ENCODE peak calls at places on chromosomes 5 and 9, in nine cellular contexts. I is NCI-H774, P is hippocampal formation, X is stomach, U is EH, N is uterus, Y is epithelial cell of proximal tubule, E is tibial nerve, D is Right ventricle myocardium superior. T is an unnamed sample.
A peak's percentile ranks its signal among the peaks of the same experiment; 100 is the strongest.

GRCh38 chr9:32251539-32251938 is 132.9 kb upstream of the ACO1 start:
- DNase-seq in I (peak; percentile 70), P (peak; percentile 45), X (peak; percentile 41), U (peak; percentile 20), N (peak; percentile 17), Y (peak; percentile 13), E (peak; percentile 50), D (no peak), T (peak; percentile 80)

GRCh38 chr5:158589939-158590338 is 509.8 kb downstream of the EBF1 start:
- DNase-seq in I (no peak), P (no peak), X (no peak), U (no peak), N (no peak), Y (no peak), E (no peak), D (no peak), T (no peak)

GRCh38 chr5:93609756-93610155 is 26.7 kb downstream of the NR2F1 start:
- DNase-seq in I (no peak), P (no peak), X (no peak), U (no peak), N (no peak), Y (no peak), E (no peak), D (no peak), T (no peak)

GRCh38 chr5:174793076-174793475 is 68.7 kb downstream of the MSX2 start:
- DNase-seq in I (no peak), P (no peak), X (no peak), U (no peak), N (no peak), Y (no peak), E (no peak), D (no peak), T (no peak)

GRCh38 chr5:37495210-37495609 is 116.1 kb downstream of the WDR70 start:
- DNase-seq in I (no peak), P (no peak), X (no peak), U (peak; percentile 65), N (no peak), Y (peak; percentile 25), E (no peak), D (no peak), T (no peak)

GRCh38 chr5:130773813-130774212 is 391.2 kb downstream of the HINT1 start:
- DNase-seq in I (peak; percentile 14), P (no peak), X (no peak), U (no peak), N (no peak), Y (no peak), E (no peak), D (no peak), T (no peak)

GRCh38 chr5:64594601-64595518 is 89.0 kb downstream of the RGS7BP start:
- DNase-seq in I (no peak), P (no peak), X (no peak), U (no peak), N (no peak), Y (no peak), E (no peak), D (no peak), T (no peak)

GRCh38 chr5:10726179-10726912 is 34.7 kb downstream of the DAP start:
- DNase-seq in I (no peak), P (no peak), X (no peak), U (no peak), N (no peak), Y (no peak), E (no peak), D (no peak), T (no peak)

GRCh38 chr5:129718766-129719165 is 29.1 kb upstream of the MINAR2 start:
- DNase-seq in I (no peak), P (no peak), X (no peak), U (no peak), N (no peak), Y (no peak), E (no peak), D (no peak), T (no peak)

GRCh38 chr5:32030686-32031478 is 143.2 kb downstream of the GOLPH3 start:
- DNase-seq in I (no peak), P (no peak), X (no peak), U (peak; percentile 55), N (no peak), Y (no peak), E (no peak), D (no peak), T (peak; percentile 67)

GRCh38 chr9:88651682-88652633 is 117.0 kb downstream of the NXNL2 start:
- DNase-seq in I (no peak), P (peak; percentile 20), X (peak; percentile 51), U (peak; percentile 99), N (peak; percentile 95), Y (peak; percentile 76), E (peak; percentile 93), D (peak; percentile 91), T (peak; percentile 94)

GRCh38 chr5:169629847-169630548 is 7.1 kb upstream of the DOCK2 start:
- DNase-seq in I (no peak), P (no peak), X (no peak), U (peak; percentile 95), N (no peak), Y (peak; percentile 62), E (no peak), D (no peak), T (peak; percentile 89)

GRCh38 chr5:157269165-157269671 is 3.3 kb downstream of the CYFIP2 start:
- DNase-seq in I (no peak), P (no peak), X (no peak), U (no peak), N (no peak), Y (no peak), E (no peak), D (no peak), T (no peak)

GRCh38 chr9:95102001-95102433 is 215.5 kb downstream of the FANCC start:
- DNase-seq in I (no peak), P (peak; percentile 73), X (no peak), U (no peak), N (no peak), Y (no peak), E (no peak), D (peak; percentile 27), T (peak; percentile 52)

GRCh38 chr5:116605310-116606070 is 30.9 kb upstream of the SEMA6A start:
- DNase-seq in I (no peak), P (peak; percentile 15), X (no peak), U (no peak), N (no peak), Y (no peak), E (no peak), D (no peak), T (no peak)

GRCh38 chr5:150562832-150563231 is 54.9 kb downstream of the NDST1 start:
- DNase-seq in I (peak; percentile 0), P (no peak), X (no peak), U (peak; percentile 64), N (no peak), Y (no peak), E (peak; percentile 51), D (no peak), T (no peak)

GRCh38 chr5:24065786-24066185 is 558.4 kb downstream of the PRDM9 start:
- DNase-seq in I (no peak), P (no peak), X (no peak), U (no peak), N (no peak), Y (no peak), E (no peak), D (no peak), T (no peak)

GRCh38 chr5:140868721-140869554 is at the start of gene PCDHA11:
- DNase-seq in I (no peak), P (peak; percentile 15), X (no peak), U (no peak), N (no peak), Y (no peak), E (no peak), D (no peak), T (no peak)

GRCh38 chr5:178989311-178989710 is 5.8 kb downstream of the GRM6 start:
- DNase-seq in I (no peak), P (no peak), X (no peak), U (no peak), N (no peak), Y (no peak), E (no peak), D (no peak), T (peak; percentile 72)

GRCh38 chr9:73916016-73916673 is 581.0 kb upstream of the RORB start:
- DNase-seq in I (no peak), P (no peak), X (no peak), U (no peak), N (no peak), Y (no peak), E (no peak), D (no peak), T (no peak)

GRCh38 chr5:54296386-54296785 is 14.0 kb downstream of the ARL15 start:
- DNase-seq in I (peak; percentile 80), P (no peak), X (peak; percentile 62), U (no peak), N (no peak), Y (no peak), E (no peak), D (no peak), T (no peak)

GRCh38 chr9:10230512-10230911 is 382.3 kb downstream of the PTPRD start:
- DNase-seq in I (no peak), P (no peak), X (no peak), U (no peak), N (no peak), Y (no peak), E (no peak), D (no peak), T (no peak)

GRCh38 chr9:33450747-33451146 is 3.4 kb upstream of the AQP3 start:
- DNase-seq in I (no peak), P (no peak), X (no peak), U (no peak), N (no peak), Y (no peak), E (no peak), D (no peak), T (peak; percentile 52)

GRCh38 chr9:100856238-100856637 is 172.3 kb upstream of the PLPPR1 start:
- DNase-seq in I (peak; percentile 18), P (no peak), X (no peak), U (no peak), N (no peak), Y (peak; percentile 32), E (no peak), D (no peak), T (no peak)

GRCh38 chr9:88721528-88722279 is 186.7 kb downstream of the NXNL2 start:
- DNase-seq in I (no peak), P (no peak), X (no peak), U (no peak), N (no peak), Y (no peak), E (no peak), D (no peak), T (no peak)

GRCh38 chr5:156367602-156368001 is 40.6 kb downstream of the SGCD start:
- DNase-seq in I (no peak), P (no peak), X (no peak), U (peak; percentile 83), N (no peak), Y (no peak), E (no peak), D (peak; percentile 33), T (peak; percentile 43)

GRCh38 chr5:24509943-24510342 is 134.8 kb downstream of the CDH10 start:
- DNase-seq in I (no peak), P (no peak), X (no peak), U (no peak), N (no peak), Y (no peak), E (no peak), D (no peak), T (no peak)

GRCh38 chr9:117303643-117304230 is 111.1 kb downstream of the ASTN2 start:
- DNase-seq in I (no peak), P (no peak), X (no peak), U (no peak), N (no peak), Y (no peak), E (no peak), D (no peak), T (no peak)

GRCh38 chr9:131446276-131446675 is 52.4 kb downstream of the PRRC2B start:
- DNase-seq in I (no peak), P (no peak), X (no peak), U (no peak), N (no peak), Y (no peak), E (no peak), D (no peak), T (no peak)

GRCh38 chr5:34005211-34005610 is 2.6 kb downstream of the AMACR start:
- DNase-seq in I (no peak), P (no peak), X (no peak), U (no peak), N (no peak), Y (peak; percentile 88), E (no peak), D (no peak), T (no peak)

GRCh38 chr9:20591223-20591622 is 31.1 kb downstream of the MLLT3 start:
- DNase-seq in I (no peak), P (no peak), X (no peak), U (peak; percentile 26), N (no peak), Y (no peak), E (no peak), D (no peak), T (peak; percentile 46)